ENCODE peak calls at places on chromosomes 13 and 19, in eight cellular contexts. One of them, this sample, is unnamed.
A peak's percentile ranks its signal among the peaks of the same experiment; 100 is the strongest.

GRCh38 chr13:77749481-77749880 is 52.0 kb downstream of the SLAIN1 start:
- DNase-seq in CD8-positive, alpha-beta T cell: no peak
- DNase-seq in pancreas: no peak
- DNase-seq in activated naive CD8-positive, alpha-beta T cell treated with anti-CD3 and anti-CD28 coated beads for 36 hours: no peak
- DNase-seq in neural crest cell: no peak
- DNase-seq in EH: no peak
- DNase-seq in dermis blood vessel endothelial cell: no peak
- DNase-seq in SHP77: no peak
- DNase-seq in this sample: peak; percentile 21

GRCh38 chr19:30959011-30959410 is 390.2 kb downstream of the TSHZ3 start:
- DNase-seq in pancreas: no peak
- DNase-seq in SHP77: no peak
- DNase-seq in EH: no peak
- DNase-seq in activated naive CD8-positive, alpha-beta T cell treated with anti-CD3 and anti-CD28 coated beads for 36 hours: no peak
- DNase-seq in dermis blood vessel endothelial cell: no peak
- DNase-seq in CD8-positive, alpha-beta T cell: no peak
- DNase-seq in neural crest cell: no peak
- DNase-seq in this sample: no peak

GRCh38 chr13:54183166-54183565 is 1154.6 kb downstream of the OLFM4 start:
- DNase-seq in pancreas: no peak
- DNase-seq in dermis blood vessel endothelial cell: no peak
- DNase-seq in EH: no peak
- DNase-seq in activated naive CD8-positive, alpha-beta T cell treated with anti-CD3 and anti-CD28 coated beads for 36 hours: no peak
- DNase-seq in SHP77: no peak
- DNase-seq in neural crest cell: no peak
- DNase-seq in CD8-positive, alpha-beta T cell: no peak
- DNase-seq in this sample: no peak

GRCh38 chr19:13001502-13002388 is 6.5 kb downstream of the NFIX start:
- DNase-seq in EH: no peak
- DNase-seq in SHP77: no peak
- DNase-seq in activated naive CD8-positive, alpha-beta T cell treated with anti-CD3 and anti-CD28 coated beads for 36 hours: no peak
- DNase-seq in dermis blood vessel endothelial cell: no peak
- DNase-seq in neural crest cell: no peak
- DNase-seq in CD8-positive, alpha-beta T cell: no peak
- DNase-seq in pancreas: peak; percentile 37
- DNase-seq in this sample: no peak

GRCh38 chr13:98141938-98142426 is 912 bp upstream of the FARP1 start:
- DNase-seq in EH: no peak
- DNase-seq in SHP77: no peak
- DNase-seq in pancreas: peak; percentile 29
- DNase-seq in dermis blood vessel endothelial cell: peak; percentile 4
- DNase-seq in CD8-positive, alpha-beta T cell: no peak
- DNase-seq in neural crest cell: no peak
- DNase-seq in activated naive CD8-positive, alpha-beta T cell treated with anti-CD3 and anti-CD28 coated beads for 36 hours: peak; percentile 1
- DNase-seq in this sample: no peak

GRCh38 chr19:58453743-58454142 is 2.3 kb downstream of the ZNF324B start:
- DNase-seq in activated naive CD8-positive, alpha-beta T cell treated with anti-CD3 and anti-CD28 coated beads for 36 hours: no peak
- DNase-seq in SHP77: no peak
- DNase-seq in neural crest cell: no peak
- DNase-seq in CD8-positive, alpha-beta T cell: no peak
- DNase-seq in dermis blood vessel endothelial cell: no peak
- DNase-seq in pancreas: no peak
- DNase-seq in EH: no peak
- DNase-seq in this sample: no peak

GRCh38 chr19:45767410-45767880 is 1.6 kb downstream of the SIX5 start:
- DNase-seq in neural crest cell: peak; percentile 59
- DNase-seq in activated naive CD8-positive, alpha-beta T cell treated with anti-CD3 and anti-CD28 coated beads for 36 hours: no peak
- DNase-seq in SHP77: no peak
- DNase-seq in CD8-positive, alpha-beta T cell: no peak
- DNase-seq in pancreas: peak; percentile 88
- DNase-seq in EH: peak; percentile 93
- DNase-seq in dermis blood vessel endothelial cell: peak; percentile 63
- DNase-seq in this sample: peak; percentile 70

GRCh38 chr13:93771229-93771628 is 544.6 kb downstream of the GPC6 start:
- DNase-seq in activated naive CD8-positive, alpha-beta T cell treated with anti-CD3 and anti-CD28 coated beads for 36 hours: no peak
- DNase-seq in EH: no peak
- DNase-seq in SHP77: no peak
- DNase-seq in dermis blood vessel endothelial cell: no peak
- DNase-seq in pancreas: no peak
- DNase-seq in neural crest cell: no peak
- DNase-seq in CD8-positive, alpha-beta T cell: no peak
- DNase-seq in this sample: no peak

GRCh38 chr13:50676602-50677001 is 166.9 kb downstream of the DLEU7 start:
- DNase-seq in neural crest cell: no peak
- DNase-seq in activated naive CD8-positive, alpha-beta T cell treated with anti-CD3 and anti-CD28 coated beads for 36 hours: no peak
- DNase-seq in CD8-positive, alpha-beta T cell: no peak
- DNase-seq in SHP77: no peak
- DNase-seq in pancreas: no peak
- DNase-seq in dermis blood vessel endothelial cell: peak; percentile 33
- DNase-seq in EH: peak; percentile 89
- DNase-seq in this sample: peak; percentile 49

GRCh38 chr13:45799451-45799850 is 52.1 kb downstream of the SIAH3 start:
- DNase-seq in EH: no peak
- DNase-seq in neural crest cell: no peak
- DNase-seq in activated naive CD8-positive, alpha-beta T cell treated with anti-CD3 and anti-CD28 coated beads for 36 hours: no peak
- DNase-seq in SHP77: no peak
- DNase-seq in CD8-positive, alpha-beta T cell: no peak
- DNase-seq in dermis blood vessel endothelial cell: no peak
- DNase-seq in pancreas: no peak
- DNase-seq in this sample: no peak

GRCh38 chr19:13330285-13330684 is 176.0 kb downstream of the CACNA1A start:
- DNase-seq in EH: no peak
- DNase-seq in pancreas: no peak
- DNase-seq in CD8-positive, alpha-beta T cell: no peak
- DNase-seq in dermis blood vessel endothelial cell: no peak
- DNase-seq in activated naive CD8-positive, alpha-beta T cell treated with anti-CD3 and anti-CD28 coated beads for 36 hours: no peak
- DNase-seq in neural crest cell: no peak
- DNase-seq in SHP77: no peak
- DNase-seq in this sample: no peak

GRCh38 chr19:55913643-55914268 is 18.4 kb downstream of the NLRP13 start:
- DNase-seq in pancreas: no peak
- DNase-seq in CD8-positive, alpha-beta T cell: no peak
- DNase-seq in neural crest cell: no peak
- DNase-seq in SHP77: no peak
- DNase-seq in EH: no peak
- DNase-seq in dermis blood vessel endothelial cell: no peak
- DNase-seq in activated naive CD8-positive, alpha-beta T cell treated with anti-CD3 and anti-CD28 coated beads for 36 hours: no peak
- DNase-seq in this sample: no peak

This sample was measured in endothelial cell of umbilical vein.